ENCODE peak calls at places on chromosomes 3 and 15, in nine cellular contexts. M is NCI-H2171 treated with DMSO at 0.1 percent for 48 hours; K is HepG2; O is uterus; W is spleen; L is NCI-H524; X is activated CD8-positive, alpha-beta memory T cell treated with anti-CD3 and anti-CD28 coated beads for 24 hours; F is memory B cell; E is DMS153. Q is an unnamed sample.

GRCh38 chr15:87527416-87527815 is 729.1 kb downstream of the NTRK3 start:
- DNase-seq in M (no peak), K (no peak), O (no peak), W (no peak), L (no peak), X (no peak), F (no peak), E (peak; percentile 31), Q (no peak)

GRCh38 chr3:67349551-67350174 is 304.7 kb downstream of the SUCLG2 start:
- DNase-seq in M (no peak), K (no peak), O (no peak), W (no peak), L (no peak), X (no peak), F (no peak), E (no peak), Q (no peak)

GRCh38 chr15:52178765-52179164 is 12.4 kb downstream of the GNB5 start:
- DNase-seq in M (no peak), K (no peak), O (peak; percentile 29), W (no peak), L (no peak), X (no peak), F (no peak), E (no peak), Q (no peak)

GRCh38 chr15:98155356-98155755 is 194.9 kb downstream of the ARRDC4 start:
- DNase-seq in M (no peak), K (no peak), O (no peak), W (no peak), L (no peak), X (no peak), F (no peak), E (no peak), Q (no peak)

GRCh38 chr3:156694536-156694935 is 20.1 kb downstream of the TIPARP start:
- DNase-seq in M (no peak), K (no peak), O (no peak), W (no peak), L (no peak), X (no peak), F (no peak), E (no peak), Q (no peak)

GRCh38 chr3:194773216-194773615 is 87.5 kb downstream of the FAM43A start:
- DNase-seq in M (no peak), K (no peak), O (peak; percentile 52), W (no peak), L (no peak), X (no peak), F (no peak), E (no peak), Q (no peak)

GRCh38 chr3:50607271-50608091 is 4.1 kb downstream of the CISH start:
- DNase-seq in M (no peak), K (no peak), O (no peak), W (no peak), L (no peak), X (peak; percentile 86), F (no peak), E (no peak), Q (no peak)

GRCh38 chr3:123637131-123637530 is 52.3 kb upstream of the HACD2 start:
- DNase-seq in M (no peak), K (no peak), O (no peak), W (no peak), L (no peak), X (no peak), F (no peak), E (no peak), Q (no peak)

GRCh38 chr3:166829896-166830295 is 550.2 kb downstream of the ZBBX start:
- DNase-seq in M (no peak), K (peak; percentile 94), O (no peak), W (no peak), L (no peak), X (no peak), F (no peak), E (peak; percentile 39), Q (peak; percentile 86)

GRCh38 chr3:39272191-39272590 is 7.6 kb downstream of the CX3CR1 start:
- DNase-seq in M (no peak), K (no peak), O (no peak), W (no peak), L (no peak), X (no peak), F (no peak), E (no peak), Q (no peak)

GRCh38 chr15:24856397-24857093 is 98.2 kb upstream of the SNRPN start:
- DNase-seq in M (no peak), K (no peak), O (no peak), W (no peak), L (no peak), X (no peak), F (no peak), E (no peak), Q (no peak)

GRCh38 chr15:71461748-71462147 is 346.5 kb downstream of the THSD4 start:
- DNase-seq in M (no peak), K (no peak), O (no peak), W (no peak), L (no peak), X (no peak), F (no peak), E (no peak), Q (no peak)

GRCh38 chr3:49461443-49462171 is 8.5 kb upstream of the DAG1 start:
- DNase-seq in M (no peak), K (no peak), O (no peak), W (no peak), L (no peak), X (no peak), F (no peak), E (no peak), Q (no peak)

GRCh38 chr3:156323466-156323865 is 203.1 kb downstream of the KCNAB1 start:
- DNase-seq in M (no peak), K (no peak), O (no peak), W (no peak), L (no peak), X (no peak), F (no peak), E (no peak), Q (no peak)

GRCh38 chr15:92268900-92269299 is 124.8 kb upstream of the ST8SIA2 start:
- DNase-seq in M (peak; percentile 88), K (no peak), O (no peak), W (no peak), L (peak; percentile 84), X (no peak), F (no peak), E (no peak), Q (no peak)

GRCh38 chr3:63228087-63228486 is 50.0 kb upstream of the SYNPR start:
- DNase-seq in M (no peak), K (no peak), O (no peak), W (no peak), L (no peak), X (no peak), F (no peak), E (no peak), Q (no peak)

GRCh38 chr15:55434989-55435825 is 26.9 kb downstream of the PIERCE2 start:
- DNase-seq in M (peak; percentile 76), K (peak; percentile 54), O (no peak), W (no peak), L (peak; percentile 55), X (no peak), F (no peak), E (no peak), Q (peak; percentile 10)

GRCh38 chr3:174101244-174101643 is 703.7 kb downstream of the NLGN1 start:
- DNase-seq in M (no peak), K (no peak), O (no peak), W (no peak), L (no peak), X (no peak), F (no peak), E (peak; percentile 54), Q (peak; percentile 89)

GRCh38 chr15:79595995-79596622 is 164.0 kb downstream of the MINAR1 start:
- DNase-seq in M (peak; percentile 95), K (peak; percentile 94), O (no peak), W (peak; percentile 74), L (peak; percentile 99), X (no peak), F (no peak), E (peak; percentile 59), Q (peak; percentile 63)

GRCh38 chr3:31624054-31624709 is 91.5 kb downstream of the STT3B start:
- DNase-seq in M (no peak), K (no peak), O (no peak), W (no peak), L (no peak), X (no peak), F (no peak), E (no peak), Q (no peak)